ENCODE peak calls at places on chromosomes 11 and 22, in five cellular contexts. L is EH, Z is sciatic nerve, R is HT1080, X is MCF 10A. P is an unnamed sample.

GRCh38 chr11:7968686-7969085 is 3.4 kb upstream of the NLRP10 start:
- DNase-seq in R (no peak), L (peak), Z (no peak), X (no peak), P (no peak)

GRCh38 chr11:35927730-35928129 is 16.1 kb upstream of the LDLRAD3 start:
- DNase-seq in R (peak), X (peak), L (no peak), Z (peak), P (no peak)

GRCh38 chr11:93031386-93031785 is 61.9 kb downstream of the MTNR1B start:
- DNase-seq in L (peak), R (peak), X (peak), Z (no peak), P (no peak)

GRCh38 chr11:18707811-18708340 is 9.3 kb downstream of the TMEM86A start:
- DNase-seq in L (no peak), Z (no peak), X (no peak), R (no peak), P (no peak)

GRCh38 chr11:71504526-71504925 is 22.5 kb upstream of the KRTAP5-7 start:
- DNase-seq in Z (peak), X (no peak), L (no peak), R (no peak), P (no peak)

GRCh38 chr11:115521874-115522273 is 17.7 kb upstream of the CADM1 start:
- DNase-seq in L (no peak), R (no peak), Z (no peak), X (no peak), P (no peak)

GRCh38 chr22:32665676-32666075 is 135.8 kb upstream of the TIMP3 start:
- DNase-seq in X (peak), L (peak), R (no peak), Z (no peak), P (no peak)

GRCh38 chr22:41762980-41763779 is 37.3 kb upstream of the CCDC134 start:
- DNase-seq in Z (peak), R (peak), X (peak), L (no peak), P (no peak)

P was measured in GM04503.